ENCODE peak calls at places on chromosomes 2 and 18, in five cellular contexts. One of them, this sample, is unnamed.

GRCh38 chr2:203346624-203347023 is 18.4 kb downstream of the ABI2 start:
- DNase-seq in PC-3: no peak
- DNase-seq in IMR-90: no peak
- DNase-seq in H9: no peak
- DNase-seq in ovary: no peak
- DNase-seq in this sample: no peak

GRCh38 chr18:24200494-24200893 is 61.6 kb downstream of the CABYR start:
- DNase-seq in ovary: no peak
- DNase-seq in IMR-90: no peak
- DNase-seq in PC-3: no peak
- DNase-seq in H9: no peak
- DNase-seq in this sample: no peak

GRCh38 chr2:42970151-42970550 is 177.8 kb upstream of the HAAO start:
- DNase-seq in H9: no peak
- DNase-seq in IMR-90: peak
- DNase-seq in PC-3: no peak
- DNase-seq in ovary: no peak
- DNase-seq in this sample: no peak

GRCh38 chr2:239178954-239179353 is 221.9 kb downstream of the HDAC4 start:
- DNase-seq in ovary: peak
- DNase-seq in PC-3: no peak
- DNase-seq in IMR-90: no peak
- DNase-seq in H9: no peak
- DNase-seq in this sample: no peak

GRCh38 chr2:25332571-25332970 is 9.2 kb downstream of the DNMT3A start:
- DNase-seq in PC-3: no peak
- DNase-seq in IMR-90: no peak
- DNase-seq in H9: no peak
- DNase-seq in ovary: no peak
- DNase-seq in this sample: no peak

GRCh38 chr2:162828545-162828944 is 10.0 kb downstream of the KCNH7 start:
- DNase-seq in H9: no peak
- DNase-seq in ovary: no peak
- DNase-seq in IMR-90: no peak
- DNase-seq in PC-3: peak
- DNase-seq in this sample: no peak

GRCh38 chr2:144515694-144516416 is 4.1 kb downstream of the ZEB2 start:
- DNase-seq in IMR-90: no peak
- DNase-seq in ovary: peak
- DNase-seq in H9: no peak
- DNase-seq in PC-3: no peak
- DNase-seq in this sample: no peak

GRCh38 chr18:421236-422155 is 79.0 kb downstream of the COLEC12 start:
- DNase-seq in IMR-90: peak
- DNase-seq in ovary: no peak
- DNase-seq in H9: no peak
- DNase-seq in PC-3: peak
- DNase-seq in this sample: no peak

GRCh38 chr18:59616501-59616900 is 80.7 kb downstream of the CCBE1 start:
- DNase-seq in IMR-90: no peak
- DNase-seq in H9: no peak
- DNase-seq in ovary: no peak
- DNase-seq in PC-3: no peak
- DNase-seq in this sample: no peak

GRCh38 chr2:237564526-237565131 is 1.7 kb upstream of the PRLH start:
- DNase-seq in ovary: peak
- DNase-seq in H9: no peak
- DNase-seq in IMR-90: no peak
- DNase-seq in PC-3: no peak
- DNase-seq in this sample: no peak

GRCh38 chr2:34104601-34105000 is 505.5 kb upstream of the FAM98A start:
- DNase-seq in ovary: no peak
- DNase-seq in PC-3: peak
- DNase-seq in H9: no peak
- DNase-seq in IMR-90: peak
- DNase-seq in this sample: peak

GRCh38 chr2:62156861-62157496 is 38.9 kb upstream of the B3GNT2 start:
- DNase-seq in H9: peak
- DNase-seq in IMR-90: no peak
- DNase-seq in ovary: no peak
- DNase-seq in PC-3: no peak
- DNase-seq in this sample: no peak

GRCh38 chr18:49431563-49431962 is 28.9 kb downstream of the DYM start:
- DNase-seq in PC-3: no peak
- DNase-seq in ovary: no peak
- DNase-seq in H9: peak
- DNase-seq in IMR-90: peak
- DNase-seq in this sample: peak

GRCh38 chr2:239106314-239106908 is 258.5 kb downstream of the TWIST2 start:
- DNase-seq in IMR-90: peak
- DNase-seq in PC-3: peak
- DNase-seq in H9: peak
- DNase-seq in ovary: peak
- DNase-seq in this sample: peak

GRCh38 chr2:158300394-158300793 is 156.2 kb downstream of the CCDC148 start:
- DNase-seq in IMR-90: no peak
- DNase-seq in ovary: no peak
- DNase-seq in PC-3: no peak
- DNase-seq in H9: no peak
- DNase-seq in this sample: no peak

GRCh38 chr2:203855274-203855673 is 12.3 kb upstream of the CTLA4 start:
- DNase-seq in PC-3: no peak
- DNase-seq in H9: no peak
- DNase-seq in IMR-90: no peak
- DNase-seq in ovary: no peak
- DNase-seq in this sample: no peak

GRCh38 chr18:71784777-71785176 is 759.4 kb downstream of the CBLN2 start:
- DNase-seq in IMR-90: no peak
- DNase-seq in ovary: no peak
- DNase-seq in H9: no peak
- DNase-seq in PC-3: peak
- DNase-seq in this sample: peak

GRCh38 chr2:26072925-26073768 is 39.3 kb downstream of the RAB10 start:
- DNase-seq in ovary: no peak
- DNase-seq in IMR-90: no peak
- DNase-seq in PC-3: no peak
- DNase-seq in H9: no peak
- DNase-seq in this sample: no peak

GRCh38 chr18:65623686-65624085 is 127.1 kb upstream of the CDH7 start:
- DNase-seq in PC-3: no peak
- DNase-seq in ovary: no peak
- DNase-seq in H9: no peak
- DNase-seq in IMR-90: no peak
- DNase-seq in this sample: no peak

DNA sequence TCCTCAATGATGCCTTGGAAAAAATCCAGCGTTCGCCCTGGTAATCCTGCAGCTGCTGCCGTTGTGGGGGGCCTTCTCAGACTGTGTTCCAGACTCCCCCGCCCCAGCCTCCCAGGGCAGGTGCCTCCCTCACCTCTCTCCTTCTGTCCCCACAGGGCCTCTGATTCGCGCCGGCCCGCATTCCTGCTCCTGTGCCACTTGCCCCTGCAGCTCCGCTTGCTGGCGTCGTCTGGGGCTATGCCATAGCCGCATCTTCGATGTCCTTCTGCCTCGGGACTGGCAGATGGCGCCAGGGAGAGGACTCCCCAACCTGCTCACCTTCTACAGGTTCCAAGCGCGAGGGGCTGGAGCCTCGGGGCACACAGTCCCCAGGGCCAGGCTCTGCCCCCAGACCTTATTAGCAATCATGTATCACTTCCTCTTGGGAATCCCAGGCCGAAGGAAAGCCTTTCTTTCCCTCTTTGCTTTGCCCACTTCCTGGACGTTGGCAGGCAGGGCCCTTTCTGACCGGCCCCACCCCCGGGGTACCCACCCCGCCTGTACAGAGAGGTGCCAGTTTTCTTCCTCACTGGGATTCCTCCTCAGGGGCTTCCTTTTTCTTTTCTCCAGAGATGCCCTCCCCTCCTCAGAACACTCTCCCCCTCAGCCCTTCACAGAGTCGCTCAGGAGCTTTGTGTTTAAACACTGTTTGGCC is 4.4 kb downstream of the SPATA3 start:
- DNase-seq in PC-3: peak
- DNase-seq in IMR-90: no peak
- DNase-seq in ovary: no peak
- DNase-seq in H9: peak
- DNase-seq in this sample: no peak
- TF ChIP-seq CTCF in PC-3: peak
- TF ChIP-seq CTCF in IMR-90: no peak
- TF ChIP-seq CTCF in ovary: no peak
- TF ChIP-seq CTCF in H9: peak
- TF ChIP-seq CTCF in this sample: no peak

GRCh38 chr2:188515918-188516317 is 224.2 kb downstream of the GULP1 start:
- DNase-seq in ovary: no peak
- DNase-seq in H9: no peak
- DNase-seq in PC-3: no peak
- DNase-seq in IMR-90: no peak
- DNase-seq in this sample: no peak

GRCh38 chr2:188517549-188518255 is 226.0 kb downstream of the GULP1 start:
- DNase-seq in H9: no peak
- DNase-seq in PC-3: no peak
- DNase-seq in ovary: no peak
- DNase-seq in IMR-90: no peak
- DNase-seq in this sample: no peak

GRCh38 chr2:188522517-188522916 is 230.8 kb downstream of the GULP1 start:
- DNase-seq in PC-3: no peak
- DNase-seq in IMR-90: peak
- DNase-seq in ovary: no peak
- DNase-seq in H9: no peak
- DNase-seq in this sample: no peak

GRCh38 chr2:188519133-188519532 is 227.5 kb downstream of the GULP1 start:
- DNase-seq in H9: no peak
- DNase-seq in PC-3: peak
- DNase-seq in ovary: no peak
- DNase-seq in IMR-90: peak
- DNase-seq in this sample: no peak

DNA sequence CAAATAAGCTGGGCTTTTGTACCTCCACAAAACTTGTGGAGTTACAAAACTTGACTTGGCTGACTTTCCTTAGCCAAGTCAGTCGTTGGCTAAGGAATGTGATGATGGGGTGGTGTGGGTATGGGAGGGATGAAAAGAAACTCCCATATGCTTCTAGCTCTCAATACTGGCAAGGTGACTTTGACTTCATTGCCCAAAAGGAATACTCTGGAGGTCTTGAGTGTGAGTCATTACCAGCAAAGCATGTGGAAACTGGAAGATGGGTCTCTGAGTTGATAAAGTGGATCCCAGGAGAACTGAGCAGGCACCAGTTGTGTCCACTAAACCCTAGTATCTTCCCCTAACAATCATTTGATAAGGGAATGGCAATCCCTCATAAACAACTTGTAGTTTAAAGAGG is 226.7 kb downstream of the GULP1 start:
- DNase-seq in ovary: no peak
- DNase-seq in H9: no peak
- DNase-seq in PC-3: no peak
- DNase-seq in IMR-90: peak
- DNase-seq in this sample: no peak
- H3K27ac ChIP-seq in ovary: no peak
- H3K27ac ChIP-seq in H9: no peak
- H3K27ac ChIP-seq in PC-3: no peak
- H3K27ac ChIP-seq in IMR-90: peak
- H3K27ac ChIP-seq in this sample: no peak

GRCh38 chr18:67710639-67711038 is 194.1 kb upstream of the DSEL start:
- DNase-seq in H9: no peak
- DNase-seq in IMR-90: no peak
- DNase-seq in ovary: no peak
- DNase-seq in PC-3: peak
- DNase-seq in this sample: no peak
- TF ChIP-seq CTCF in H9: peak
- TF ChIP-seq CTCF in IMR-90: no peak
- TF ChIP-seq CTCF in ovary: no peak
- TF ChIP-seq CTCF in PC-3: peak
- TF ChIP-seq CTCF in this sample: no peak

GRCh38 chr2:172273910-172274571 is 153.3 kb upstream of the ITGA6 start:
- DNase-seq in IMR-90: no peak
- DNase-seq in ovary: no peak
- DNase-seq in H9: no peak
- DNase-seq in PC-3: no peak
- DNase-seq in this sample: no peak

GRCh38 chr2:172275239-172275638 is 152.1 kb upstream of the ITGA6 start:
- DNase-seq in IMR-90: no peak
- DNase-seq in ovary: no peak
- DNase-seq in PC-3: no peak
- DNase-seq in H9: no peak
- DNase-seq in this sample: no peak

DNA sequence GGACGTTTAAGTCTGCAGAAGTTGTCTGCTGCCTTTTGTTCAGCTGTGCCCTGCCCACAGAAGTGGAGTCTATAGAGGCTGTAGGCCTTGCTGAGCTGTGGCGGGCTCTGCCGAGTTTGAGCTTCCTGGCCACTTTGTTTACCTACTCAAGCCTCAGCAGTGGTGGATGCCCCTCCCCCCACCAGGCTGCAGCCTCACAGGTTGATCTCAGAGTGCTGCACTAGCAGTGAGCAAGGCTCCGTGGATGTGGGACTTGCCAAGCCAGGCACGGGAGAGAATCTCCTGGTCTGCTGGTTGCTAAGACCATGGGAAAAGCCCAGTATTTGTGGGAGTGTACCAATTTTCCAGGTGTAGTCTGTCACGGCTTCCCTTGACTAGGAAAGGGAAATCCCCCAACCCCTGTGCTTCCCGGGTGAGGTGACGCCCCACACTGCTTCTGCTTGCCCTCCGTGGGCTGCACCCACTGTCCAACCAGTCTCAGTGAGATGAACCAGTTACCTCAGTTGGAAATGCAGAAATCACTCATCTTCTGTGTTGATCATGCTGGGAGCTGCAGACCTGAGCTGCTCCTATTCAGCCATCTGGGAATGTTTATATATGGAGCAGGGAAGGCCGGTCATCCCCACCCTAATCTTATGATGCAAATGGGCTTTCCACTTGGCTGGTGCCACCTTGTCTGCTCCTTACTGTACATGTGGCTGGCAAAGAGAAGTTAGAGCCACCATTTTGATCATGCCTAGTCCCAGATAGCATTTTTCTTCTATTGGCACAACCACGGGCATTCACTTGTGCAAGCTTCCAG is 156.9 kb upstream of the ITGA6 start:
- DNase-seq in IMR-90: peak
- DNase-seq in ovary: no peak
- DNase-seq in H9: peak
- DNase-seq in PC-3: no peak
- DNase-seq in this sample: no peak
- H3K27ac ChIP-seq in IMR-90: no peak
- H3K27ac ChIP-seq in ovary: no peak
- H3K27ac ChIP-seq in H9: no peak
- H3K27ac ChIP-seq in PC-3: no peak
- H3K27ac ChIP-seq in this sample: no peak

GRCh38 chr2:81266106-81266505 is 961.6 kb upstream of the LRRTM1 start:
- DNase-seq in PC-3: peak
- DNase-seq in IMR-90: no peak
- DNase-seq in ovary: no peak
- DNase-seq in H9: peak
- DNase-seq in this sample: no peak
- TF ChIP-seq CTCF in PC-3: peak
- TF ChIP-seq CTCF in IMR-90: no peak
- TF ChIP-seq CTCF in ovary: no peak
- TF ChIP-seq CTCF in H9: peak
- TF ChIP-seq CTCF in this sample: peak

This sample was measured in RWPE1.